ENCODE peak calls at places on chromosomes 1 and 21, in ten cellular contexts. K, B, H, D, J, A, R, Y, Q and V are unnamed samples.
A peak's percentile ranks its signal among the peaks of the same experiment; 100 is the strongest.

GRCh38 chr1:212459656-212460055 is 26.9 kb downstream of the NENF start:
- DNase-seq in K (no peak), B (no peak), H (no peak), D (no peak), J (no peak), A (no peak), R (no peak), Y (no peak), Q (no peak), V (no peak)

GRCh38 chr1:245365621-245366020 is 210.8 kb downstream of the KIF26B start:
- DNase-seq in K (no peak), B (no peak), H (no peak), D (no peak), J (no peak), A (no peak), R (no peak), Y (no peak), Q (no peak), V (no peak)

GRCh38 chr21:28144653-28145052 is 848.0 kb downstream of the LTN1 start:
- DNase-seq in K (no peak), B (no peak), H (no peak), D (no peak), J (no peak), A (no peak), R (no peak), Y (no peak), Q (no peak), V (no peak)

GRCh38 chr1:215599418-215599817 is 32.3 kb downstream of the KCTD3 start:
- DNase-seq in K (no peak), B (no peak), H (no peak), D (no peak), J (no peak), A (peak; percentile 12), R (no peak), Y (peak; percentile 19), Q (no peak), V (no peak)

GRCh38 chr1:3030663-3031381 is 9.6 kb downstream of the ACTRT2 start:
- DNase-seq in K (no peak), B (no peak), H (no peak), D (no peak), J (no peak), A (no peak), R (no peak), Y (no peak), Q (no peak), V (no peak)

GRCh38 chr1:91783423-91784162 is 102.4 kb downstream of the TGFBR3 start:
- DNase-seq in K (no peak), B (no peak), H (no peak), D (no peak), J (no peak), A (no peak), R (no peak), Y (no peak), Q (peak; percentile 50), V (no peak)

GRCh38 chr1:51344602-51345299 is 14.4 kb upstream of the TTC39A start:
- DNase-seq in K (peak; percentile 68), B (peak; percentile 81), H (peak; percentile 76), D (no peak), J (peak; percentile 57), A (peak; percentile 76), R (no peak), Y (no peak), Q (no peak), V (peak; percentile 31)

GRCh38 chr1:198883184-198883583 is 244.3 kb downstream of the PTPRC start:
- DNase-seq in K (no peak), B (no peak), H (no peak), D (no peak), J (no peak), A (no peak), R (no peak), Y (no peak), Q (no peak), V (no peak)

GRCh38 chr1:32791881-32792280 is 25.3 kb downstream of the YARS1 start:
- DNase-seq in K (no peak), B (no peak), H (no peak), D (no peak), J (no peak), A (no peak), R (no peak), Y (peak; percentile 58), Q (peak; percentile 29), V (no peak)

GRCh38 chr21:25298512-25299491 is 308.5 kb downstream of the MRPL39 start:
- DNase-seq in K (no peak), B (no peak), H (no peak), D (no peak), J (no peak), A (no peak), R (no peak), Y (no peak), Q (no peak), V (no peak)

GRCh38 chr1:226064816-226065248 is 2.3 kb downstream of the H3-3A start:
- DNase-seq in K (peak; percentile 76), B (peak; percentile 54), H (peak; percentile 52), D (peak; percentile 46), J (no peak), A (peak; percentile 58), R (peak; percentile 20), Y (peak; percentile 89), Q (peak; percentile 65), V (peak; percentile 26)

GRCh38 chr1:226062558-226063361 is at the start of gene H3-3A:
- DNase-seq in K (peak; percentile 98), B (peak; percentile 99), H (peak; percentile 99), D (peak; percentile 100), J (peak; percentile 97), A (peak; percentile 99), R (peak; percentile 62), Y (peak; percentile 100), Q (peak; percentile 96), V (peak; percentile 98)

GRCh38 chr1:226061793-226062557 is 541 bp upstream of the H3-3A start:
- DNase-seq in K (peak; percentile 89), B (peak; percentile 92), H (peak; percentile 85), D (peak; percentile 88), J (peak; percentile 82), A (peak; percentile 95), R (no peak), Y (peak; percentile 93), Q (peak; percentile 89), V (peak; percentile 84)

GRCh38 chr1:226064168-226064815 is 1.8 kb downstream of the H3-3A start:
- DNase-seq in K (peak; percentile 53), B (peak; percentile 38), H (peak; percentile 36), D (no peak), J (no peak), A (no peak), R (no peak), Y (peak; percentile 51), Q (peak; percentile 26), V (no peak)

DNA sequence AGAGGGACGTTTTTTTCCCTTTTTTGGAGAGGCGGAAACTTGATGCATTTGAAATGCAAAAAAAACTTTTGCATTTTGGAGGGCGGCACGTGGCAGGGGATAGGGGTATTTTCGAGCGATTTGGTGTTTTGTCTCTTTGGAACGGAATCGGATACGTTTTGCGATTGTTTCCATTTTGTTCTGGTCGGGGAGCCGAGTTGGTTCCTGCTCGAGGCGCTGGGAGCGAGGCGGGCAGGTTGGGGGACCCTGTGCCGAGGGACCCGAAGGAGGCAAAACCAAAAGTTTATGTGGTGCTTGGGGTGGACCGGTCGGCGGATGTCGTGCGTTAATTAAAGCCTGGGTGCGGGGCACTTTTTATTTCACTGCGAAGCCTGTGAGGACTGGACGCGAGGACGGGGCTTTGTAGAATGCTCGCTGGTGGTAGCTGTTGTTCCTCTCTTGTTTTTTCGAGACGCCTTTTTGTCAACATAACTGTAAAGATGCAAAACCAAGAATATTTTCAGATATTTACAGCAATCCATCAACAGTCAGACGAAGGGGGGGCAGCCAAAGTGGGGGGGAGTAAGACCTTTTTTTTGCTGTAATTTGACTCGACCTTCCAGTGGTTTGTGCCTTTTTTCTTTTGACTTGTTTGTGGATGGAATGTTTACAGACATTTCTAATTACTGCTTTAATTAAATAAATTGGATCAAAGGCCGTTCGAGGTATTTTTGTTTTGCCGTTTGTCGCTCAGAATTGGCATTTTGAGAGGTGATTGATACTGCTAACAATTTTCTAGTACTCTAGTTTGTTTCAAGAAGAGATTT is 1.0 kb downstream of the H3-3A start:
- DNase-seq in K (peak; percentile 56), B (peak; percentile 30), H (peak; percentile 44), D (peak; percentile 65), J (peak; percentile 29), A (peak; percentile 34), R (no peak), Y (peak; percentile 69), Q (peak; percentile 31), V (peak; percentile 46)
- TF ChIP-seq CTCF in K (no peak), B (no peak), H (no peak), D (no peak), J (no peak), A (no peak), R (no peak), Y (no peak), Q (no peak), V (no peak)

DNA sequence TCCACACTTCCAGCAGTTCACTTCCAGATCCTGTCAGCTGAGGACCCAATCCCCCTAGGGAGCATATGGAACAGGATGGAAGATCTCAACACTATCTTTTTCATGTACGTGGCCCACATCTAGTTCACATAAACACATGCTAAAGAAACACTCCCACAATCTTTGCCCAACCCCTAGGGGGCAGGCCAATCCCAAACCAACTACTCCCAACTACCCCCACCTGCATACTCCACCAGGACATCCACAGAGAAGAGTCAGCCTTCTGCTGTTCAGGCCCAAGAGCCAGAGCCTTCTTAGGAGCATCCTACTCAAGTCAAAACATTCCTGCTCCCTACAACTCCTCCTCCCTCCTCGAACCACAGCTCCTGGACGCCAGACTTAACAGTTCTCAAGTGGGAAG is 5.6 kb upstream of the SLC5A9 start:
- DNase-seq in K (no peak), B (peak; percentile 9), H (no peak), D (no peak), J (no peak), A (peak; percentile 46), R (no peak), Y (no peak), Q (no peak), V (no peak)
- TF ChIP-seq CTCF in K (no peak), B (peak; percentile 28), H (no peak), D (no peak), J (no peak), A (peak; percentile 34), R (peak; percentile 33), Y (no peak), Q (no peak), V (peak; percentile 25)

GRCh38 chr1:20483098-20483832 is 2.7 kb downstream of the CAMK2N1 start:
- DNase-seq in K (no peak), B (no peak), H (no peak), D (no peak), J (no peak), A (no peak), R (no peak), Y (no peak), Q (no peak), V (no peak)
- TF ChIP-seq CTCF in K (no peak), B (no peak), H (no peak), D (no peak), J (no peak), A (no peak), R (no peak), Y (no peak), Q (no peak), V (no peak)

DNA sequence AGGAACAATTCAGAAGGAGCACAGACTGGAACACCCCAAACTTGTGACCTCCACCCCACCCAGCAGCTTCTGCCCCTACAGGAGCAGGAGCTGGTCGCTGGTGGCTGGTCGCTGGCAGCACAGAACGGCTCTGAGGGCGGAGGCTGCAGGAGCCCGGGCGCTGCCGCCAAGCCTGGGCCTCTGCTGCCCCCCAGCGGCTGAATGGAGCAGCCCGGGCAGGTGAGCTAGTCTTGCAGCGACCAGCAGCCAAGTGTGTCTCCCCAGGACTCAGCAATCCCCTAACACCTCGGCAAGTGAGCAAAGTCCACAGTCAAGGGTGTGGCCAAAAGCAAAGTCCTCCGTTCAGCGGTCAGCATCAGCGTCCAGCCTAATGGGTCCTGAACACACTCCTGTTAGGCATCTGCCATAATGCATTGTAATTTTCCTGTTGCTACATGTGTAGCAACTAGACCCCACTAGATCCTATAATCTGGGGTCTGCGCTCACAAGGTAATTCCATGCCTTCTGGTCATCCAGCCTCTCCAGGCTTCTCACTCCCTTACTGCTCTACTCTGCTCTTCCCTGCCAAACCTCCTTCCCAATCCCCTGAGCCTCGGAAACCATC is 12.1 kb upstream of the GJB5 start:
- DNase-seq in K (peak; percentile 74), B (peak; percentile 95), H (peak; percentile 86), D (peak; percentile 69), J (peak; percentile 94), A (peak; percentile 89), R (no peak), Y (peak; percentile 77), Q (peak; percentile 56), V (peak; percentile 98)
- TF ChIP-seq CTCF in K (peak; percentile 81), B (peak; percentile 94), H (peak; percentile 76), D (peak; percentile 71), J (peak; percentile 97), A (peak; percentile 96), R (peak; percentile 96), Y (peak; percentile 97), Q (peak; percentile 76), V (peak; percentile 84)